ENCODE peak calls at places on chromosomes 7 and 10, in seven cellular contexts. B is mesenteric fat pad; L is hypothalamus; V is stimulated activated CD8-positive, alpha-beta memory T cell treated with anti-CD3 and anti-CD28 coated beads, Interleukin-12 subunit alpha, Interleukin-12 subunit beta, amount 100 ng/mL, for 4 hours; O is coronary artery; A is hippocampal formation; S is upper lobe of left lung. F is an unnamed sample.
A peak's percentile ranks its signal among the peaks of the same experiment; 100 is the strongest.

GRCh38 chr10:77590344-77591237 is 47.0 kb downstream of the KCNMA1 start:
- DNase-seq in S (peak; percentile 68), V (no peak), L (no peak), A (no peak), B (no peak), O (peak; percentile 80), F (no peak)

GRCh38 chr7:91030680-91031079 is 233.6 kb upstream of the FZD1 start:
- DNase-seq in S (no peak), B (no peak), L (no peak), A (no peak), O (no peak), V (no peak), F (no peak)

GRCh38 chr7:36475371-36475770 is 85.7 kb downstream of the ANLN start:
- DNase-seq in L (no peak), S (no peak), B (no peak), O (no peak), A (no peak), V (no peak), F (peak; percentile 26)

GRCh38 chr7:1567893-1568292 is 1.9 kb downstream of the PSMG3 start:
- DNase-seq in A (peak; percentile 5), S (no peak), B (no peak), L (no peak), O (no peak), V (no peak), F (no peak)

GRCh38 chr7:8115547-8116402 is 146.2 kb downstream of the ICA1 start:
- DNase-seq in S (no peak), L (no peak), A (no peak), B (no peak), O (no peak), V (no peak), F (no peak)

GRCh38 chr7:24840543-24840942 is 83.3 kb upstream of the GSDME start:
- DNase-seq in V (no peak), O (no peak), L (no peak), B (no peak), S (no peak), A (no peak), F (no peak)

GRCh38 chr7:46393142-46393541 is 472.1 kb upstream of the IGFBP3 start:
- DNase-seq in V (no peak), O (no peak), A (no peak), B (no peak), S (no peak), L (no peak), F (no peak)

GRCh38 chr7:98591926-98592325 is 25.2 kb upstream of the NPTX2 start:
- DNase-seq in S (no peak), A (no peak), B (no peak), L (no peak), O (no peak), V (no peak), F (no peak)

GRCh38 chr10:122034149-122034756 is 45.3 kb downstream of the TACC2 start:
- DNase-seq in B (no peak), O (no peak), A (no peak), L (no peak), S (no peak), V (no peak), F (no peak)

GRCh38 chr7:131459256-131459655 is 97.2 kb downstream of the PODXL start:
- DNase-seq in L (no peak), S (no peak), O (no peak), B (no peak), V (no peak), A (no peak), F (no peak)

GRCh38 chr7:27210441-27211083 is 10.7 kb upstream of the HOXA13 start:
- DNase-seq in V (no peak), O (peak; percentile 70), L (no peak), S (peak; percentile 80), B (no peak), A (no peak), F (peak; percentile 62)

GRCh38 chr10:75910032-75910431 is 478.6 kb downstream of the LRMDA start:
- DNase-seq in A (no peak), V (no peak), S (no peak), L (no peak), B (no peak), O (no peak), F (no peak)

GRCh38 chr7:68537228-68538071 is 1060.8 kb upstream of the AUTS2 start:
- DNase-seq in B (no peak), S (no peak), L (no peak), O (no peak), A (no peak), V (no peak), F (no peak)

GRCh38 chr7:41621953-41622831 is 80.7 kb downstream of the INHBA start:
- DNase-seq in O (no peak), V (no peak), S (no peak), L (no peak), A (no peak), B (no peak), F (no peak)

GRCh38 chr10:99329891-99330674 is 927 bp downstream of the CNNM1 start:
- DNase-seq in O (no peak), S (peak; percentile 87), L (no peak), B (no peak), V (no peak), A (no peak), F (peak; percentile 8)